ENCODE peak calls at places on chromosomes 1 and 21, in four cellular contexts. Y is iPS-NIHi11, X is HAP-1, Z is GM03348. M is an unnamed sample.

GRCh38 chr1:234676103-234676594 is 66.2 kb upstream of the IRF2BP2 start:
- DNase-seq in Y (peak), X (peak), Z (peak), M (peak)

GRCh38 chr1:114352797-114353196 is 158.2 kb downstream of the TRIM33 start:
- DNase-seq in Y (no peak), X (no peak), Z (peak), M (no peak)

GRCh38 chr1:175493321-175493998 is 249.9 kb downstream of the TNR start:
- DNase-seq in Y (peak), X (no peak), Z (no peak), M (peak)

GRCh38 chr21:41719691-41720090 is 47.2 kb downstream of the RIPK4 start:
- DNase-seq in Y (no peak), X (no peak), Z (no peak), M (no peak)

GRCh38 chr21:29749957-29750356 is 189.8 kb downstream of the GRIK1 start:
- DNase-seq in Y (no peak), X (no peak), Z (no peak), M (no peak)

GRCh38 chr1:97041011-97041410 is 319.4 kb downstream of the PTBP2 start:
- DNase-seq in Y (no peak), X (no peak), Z (no peak), M (no peak)

GRCh38 chr1:14522331-14523241 is 75.9 kb upstream of the KAZN start:
- DNase-seq in Y (peak), X (peak), Z (peak), M (no peak)

GRCh38 chr1:68213843-68214242 is 18.5 kb downstream of the WLS start:
- DNase-seq in Y (no peak), X (no peak), Z (peak), M (no peak)

GRCh38 chr21:28793043-28793442 is 199.6 kb downstream of the LTN1 start:
- DNase-seq in Y (no peak), X (no peak), Z (peak), M (no peak)

GRCh38 chr1:9900142-9901043 is 9.7 kb downstream of the CTNNBIP1 start:
- DNase-seq in Y (no peak), X (no peak), Z (no peak), M (no peak)

GRCh38 chr1:183161391-183161790 is 24.7 kb upstream of the LAMC2 start:
- DNase-seq in Y (no peak), X (no peak), Z (no peak), M (no peak)

M was measured in nephron progenitor cell.